ENCODE peak calls at places on chromosome 4, in five cellular contexts. J, B, G, C and F are unnamed samples.

GRCh38 chr4:134276476-134276875 is 74.9 kb upstream of the PABPC4L start:
- DNase-seq in B (no peak), G (no peak), C (no peak), J (no peak), F (no peak)

GRCh38 chr4:135598151-135598550 is 1396.6 kb upstream of the PABPC4L start:
- DNase-seq in C (no peak), B (no peak), G (no peak), J (no peak), F (no peak)

GRCh38 chr4:180134116-180134866 is 2108.9 kb upstream of the TENM3 start:
- DNase-seq in C (no peak), G (no peak), B (no peak), J (no peak), F (peak)

GRCh38 chr4:4599886-4600285 is 58.0 kb upstream of the STX18 start:
- DNase-seq in J (no peak), C (no peak), B (no peak), G (no peak), F (no peak)

GRCh38 chr4:13963601-13964000 is 336.1 kb upstream of the BOD1L1 start:
- DNase-seq in B (no peak), G (no peak), J (no peak), C (no peak), F (no peak)

GRCh38 chr4:89538171-89538570 is 230.6 kb upstream of the GPRIN3 start:
- DNase-seq in B (no peak), G (no peak), J (no peak), C (no peak), F (no peak)

GRCh38 chr4:86280246-86280645 is 79.6 kb downstream of the MAPK10 start:
- DNase-seq in G (no peak), J (no peak), C (no peak), B (no peak), F (no peak)

GRCh38 chr4:94486372-94486801 is 34.6 kb downstream of the PDLIM5 start:
- DNase-seq in B (no peak), G (no peak), C (no peak), J (no peak), F (no peak)

GRCh38 chr4:136713140-136713539 is 819.2 kb downstream of the PCDH18 start:
- DNase-seq in B (no peak), J (no peak), G (no peak), C (peak), F (peak)

GRCh38 chr4:165799384-165799815 is 73.6 kb upstream of the TLL1 start:
- DNase-seq in J (no peak), B (no peak), G (no peak), C (no peak), F (no peak)

GRCh38 chr4:171157462-171158082 is 655.6 kb upstream of the GALNTL6 start:
- DNase-seq in G (no peak), B (no peak), J (no peak), C (no peak), F (no peak)

GRCh38 chr4:171162478-171162877 is 650.7 kb upstream of the GALNTL6 start:
- DNase-seq in J (no peak), G (no peak), B (no peak), C (no peak), F (no peak)
- TF ChIP-seq SUZ12 in J (no peak), G (no peak), B (no peak), C (no peak), F (no peak)

DNA sequence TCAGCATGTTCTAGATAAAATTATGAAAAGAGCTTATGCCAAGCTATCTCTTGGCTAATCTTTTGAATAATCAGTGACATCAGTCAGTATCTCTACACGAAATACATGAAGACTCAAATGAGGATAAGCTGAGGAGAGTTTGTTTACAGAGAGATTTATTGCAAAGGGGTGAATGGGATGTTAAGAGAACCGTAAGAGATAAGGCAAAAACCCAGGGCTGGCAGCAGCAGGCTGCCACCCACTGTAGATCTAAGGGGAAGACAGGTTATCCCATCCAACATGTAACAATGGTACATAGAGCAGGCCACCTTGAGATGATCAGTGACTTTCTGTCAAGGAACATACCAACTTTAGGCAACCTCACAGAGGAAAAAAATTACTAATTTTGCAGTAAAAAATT is 432.1 kb upstream of the NR3C2 start:
- DNase-seq in J (no peak), C (no peak), G (no peak), B (no peak), F (no peak)
- TF ChIP-seq SUZ12 in J (no peak), C (no peak), G (no peak), B (no peak), F (no peak)

GRCh38 chr4:7901274-7901845 is 38.3 kb downstream of the AFAP1 start:
- DNase-seq in C (no peak), J (no peak), G (no peak), B (no peak), F (no peak)
- TF ChIP-seq SUZ12 in C (no peak), J (no peak), G (no peak), B (no peak), F (no peak)

DNA sequence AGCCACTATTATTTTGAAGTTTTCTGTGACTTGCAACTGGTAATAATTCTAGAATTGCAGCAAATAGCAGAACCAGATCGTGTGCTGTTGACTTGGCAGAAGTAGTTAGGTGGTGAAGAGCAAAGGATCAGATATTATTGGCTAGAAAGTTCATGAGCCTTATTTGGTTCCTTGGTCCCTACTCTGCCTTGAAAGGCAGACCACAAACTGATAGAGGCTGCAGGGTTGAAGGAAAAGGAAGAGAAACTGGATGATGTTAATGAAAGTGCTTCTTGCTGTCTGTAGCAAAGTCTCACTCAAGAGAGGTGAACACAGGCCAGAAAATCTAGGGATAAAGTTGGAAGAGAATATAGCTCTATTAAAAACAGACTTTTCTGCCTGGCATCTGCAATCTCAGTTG is 41.2 kb upstream of the RNF150 start:
- DNase-seq in B (no peak), J (no peak), G (no peak), C (no peak), F (no peak)
- TF ChIP-seq SUZ12 in B (no peak), J (no peak), G (no peak), C (no peak), F (no peak)

DNA sequence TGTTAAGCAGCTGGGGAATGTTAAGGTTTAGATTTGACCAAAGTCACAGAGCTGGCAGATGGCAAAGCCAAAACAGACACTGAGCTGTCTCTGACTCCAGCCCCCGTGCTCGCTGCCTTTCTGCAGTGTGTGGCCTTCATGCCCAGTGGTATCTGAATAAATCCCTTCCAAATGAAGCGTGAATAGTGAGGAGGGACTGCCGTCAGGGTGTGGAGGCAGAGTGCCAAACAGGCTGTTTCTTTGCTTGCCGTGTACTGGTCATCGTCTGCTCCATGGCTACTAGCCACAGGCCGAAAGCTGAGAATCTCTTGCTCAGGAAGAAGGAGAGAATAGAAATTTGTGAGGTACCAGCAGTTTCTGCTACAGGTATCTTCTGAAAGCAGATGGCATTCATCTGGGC is 19.7 kb downstream of the PRIMPOL start:
- DNase-seq in C (no peak), G (no peak), J (no peak), B (no peak), F (no peak)
- TF ChIP-seq SUZ12 in C (no peak), G (no peak), J (no peak), B (no peak), F (no peak)

DNA sequence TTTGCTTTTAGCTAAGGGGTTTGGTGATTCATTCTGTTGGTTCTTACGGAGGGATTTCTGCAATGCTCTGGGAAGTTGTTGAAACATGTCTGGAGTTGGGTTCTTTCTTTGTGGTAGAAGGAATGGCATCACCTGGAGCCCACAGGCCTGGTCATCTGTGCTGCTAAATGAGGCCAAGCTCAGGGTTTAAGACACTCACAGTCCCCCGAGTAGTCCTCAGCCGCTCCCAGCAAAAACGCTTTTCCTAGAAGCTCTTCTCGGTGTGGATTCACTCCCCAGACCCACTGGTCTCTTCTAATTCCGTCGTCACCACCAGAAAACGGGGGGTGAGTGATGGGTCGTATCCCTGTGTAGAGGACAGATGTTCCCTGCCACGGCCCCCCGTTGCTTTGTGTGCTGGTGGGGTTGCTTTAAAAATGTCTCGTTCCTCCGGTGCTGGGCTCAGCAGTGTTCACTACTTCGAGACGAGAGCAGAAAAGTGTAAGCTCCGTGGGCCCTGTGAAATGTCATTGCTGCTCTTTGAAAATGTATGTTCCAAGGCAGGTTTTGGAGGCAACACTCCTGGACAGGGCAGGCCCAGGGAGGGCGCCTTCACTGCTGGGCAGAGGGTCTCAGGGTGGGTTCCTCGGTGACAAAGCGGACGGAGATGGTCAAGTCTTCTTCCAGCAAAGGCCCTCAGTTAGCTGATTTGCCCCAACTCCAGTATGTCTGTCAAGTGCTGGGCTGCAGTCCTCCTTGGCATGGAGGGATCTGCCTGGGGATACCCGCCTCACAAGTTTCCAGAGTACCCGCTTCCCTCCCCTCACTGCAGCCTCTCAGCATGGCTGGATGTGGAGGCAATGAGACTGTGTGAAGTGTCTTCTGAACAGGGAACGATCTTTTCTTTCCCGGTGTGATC is 37.3 kb downstream of the PSAPL1 start:
- DNase-seq in G (no peak), C (no peak), B (no peak), J (no peak), F (no peak)
- TF ChIP-seq SUZ12 in G (no peak), C (no peak), B (no peak), J (no peak), F (no peak)

GRCh38 chr4:158007566-158007965 is 165.3 kb downstream of the GASK1B start:
- DNase-seq in J (no peak), C (no peak), B (no peak), G (no peak), F (no peak)
- TF ChIP-seq SUZ12 in J (no peak), C (no peak), B (no peak), G (no peak), F (no peak)

DNA sequence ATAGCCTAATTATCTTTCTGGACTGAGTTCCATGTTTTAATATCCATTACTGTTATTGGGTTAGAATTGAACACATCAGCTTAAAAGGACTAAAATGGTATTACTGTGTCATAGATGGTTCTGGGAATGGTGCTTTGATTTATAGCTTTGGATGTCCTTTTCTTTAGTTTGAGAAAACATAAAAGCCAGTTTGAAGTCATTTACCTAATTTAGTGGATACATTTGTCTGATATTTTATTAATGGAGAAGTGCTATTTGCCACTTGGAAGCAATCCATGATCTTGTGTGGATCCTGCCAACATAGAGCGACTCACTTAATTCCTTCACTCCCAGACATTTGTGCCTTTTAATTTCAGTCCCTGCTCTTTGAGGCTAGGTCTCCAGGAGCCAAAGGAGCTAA is 212.4 kb upstream of the PACRGL start:
- DNase-seq in J (no peak), G (no peak), C (no peak), B (no peak), F (no peak)
- TF ChIP-seq SUZ12 in J (no peak), G (no peak), C (no peak), B (no peak), F (no peak)

GRCh38 chr4:118968006-118968405 is 79.4 kb downstream of the SYNPO2 start:
- DNase-seq in C (peak), J (peak), B (no peak), G (peak), F (no peak)
- TF ChIP-seq SUZ12 in C (no peak), J (no peak), B (no peak), G (no peak), F (no peak)

GRCh38 chr4:145231906-145232700 is 51.7 kb upstream of the OTUD4 start:
- DNase-seq in B (no peak), G (no peak), C (no peak), J (no peak), F (no peak)
- TF ChIP-seq SUZ12 in B (no peak), G (no peak), C (no peak), J (no peak), F (no peak)